ENCODE peak calls at places on chromosomes 7 and 10, in four cellular contexts. One of them, this sample, is unnamed.

GRCh38 chr10:43287056-43288007 is 20.5 kb upstream of the RASGEF1A start:
- DNase-seq in ACHN: no peak
- DNase-seq in RPMI7951: no peak
- DNase-seq in Ammon's horn: no peak
- DNase-seq in this sample: peak; percentile 64

GRCh38 chr10:23106508-23106907 is 11.1 kb downstream of the MSRB2 start:
- DNase-seq in ACHN: no peak
- DNase-seq in RPMI7951: no peak
- DNase-seq in Ammon's horn: no peak
- DNase-seq in this sample: no peak

GRCh38 chr7:110943686-110944350 is 147.1 kb upstream of the LRRN3 start:
- DNase-seq in ACHN: no peak
- DNase-seq in RPMI7951: no peak
- DNase-seq in Ammon's horn: peak; percentile 3
- DNase-seq in this sample: no peak

GRCh38 chr7:76193881-76194280 is 7.8 kb upstream of the SRRM3 start:
- DNase-seq in ACHN: no peak
- DNase-seq in RPMI7951: no peak
- DNase-seq in Ammon's horn: no peak
- DNase-seq in this sample: no peak

GRCh38 chr7:5625938-5626337 is 155.5 kb downstream of the RNF216 start:
- DNase-seq in ACHN: peak; percentile 73
- DNase-seq in RPMI7951: peak; percentile 70
- DNase-seq in Ammon's horn: no peak
- DNase-seq in this sample: peak; percentile 82

GRCh38 chr7:7414776-7415603 is 120.7 kb downstream of the COL28A1 start:
- DNase-seq in ACHN: no peak
- DNase-seq in RPMI7951: no peak
- DNase-seq in Ammon's horn: no peak
- DNase-seq in this sample: no peak

GRCh38 chr7:30563326-30563942 is 31.2 kb upstream of the GARS1 start:
- DNase-seq in ACHN: peak; percentile 39
- DNase-seq in RPMI7951: peak; percentile 97
- DNase-seq in Ammon's horn: no peak
- DNase-seq in this sample: peak; percentile 88

GRCh38 chr10:35640951-35641429 is 1.1 kb downstream of the FZD8 start:
- DNase-seq in ACHN: peak; percentile 65
- DNase-seq in RPMI7951: peak; percentile 88
- DNase-seq in Ammon's horn: peak; percentile 62
- DNase-seq in this sample: peak; percentile 88

GRCh38 chr10:5534051-5534821 is 9.5 kb downstream of the CALML3 start:
- DNase-seq in ACHN: no peak
- DNase-seq in RPMI7951: peak; percentile 83
- DNase-seq in Ammon's horn: no peak
- DNase-seq in this sample: no peak

GRCh38 chr7:50265968-50266694 is 38.4 kb upstream of the IKZF1 start:
- DNase-seq in ACHN: no peak
- DNase-seq in RPMI7951: no peak
- DNase-seq in Ammon's horn: no peak
- DNase-seq in this sample: no peak

GRCh38 chr7:41567350-41568114 is 135.4 kb downstream of the INHBA start:
- DNase-seq in ACHN: no peak
- DNase-seq in RPMI7951: peak; percentile 84
- DNase-seq in Ammon's horn: no peak
- DNase-seq in this sample: peak; percentile 50

GRCh38 chr10:104367856-104368255 is 14.2 kb downstream of the CFAP58 start:
- DNase-seq in ACHN: no peak
- DNase-seq in RPMI7951: no peak
- DNase-seq in Ammon's horn: no peak
- DNase-seq in this sample: no peak

GRCh38 chr10:35343739-35344138 is 7.4 kb downstream of the CCNY start:
- DNase-seq in ACHN: no peak
- DNase-seq in RPMI7951: no peak
- DNase-seq in Ammon's horn: no peak
- DNase-seq in this sample: no peak

GRCh38 chr10:112271982-112272381 is 11.2 kb upstream of the TECTB start:
- DNase-seq in ACHN: no peak
- DNase-seq in RPMI7951: no peak
- DNase-seq in Ammon's horn: no peak
- DNase-seq in this sample: no peak

GRCh38 chr10:60570272-60570865 is 180.7 kb upstream of the ANK3 start:
- DNase-seq in ACHN: no peak
- DNase-seq in RPMI7951: no peak
- DNase-seq in Ammon's horn: peak; percentile 66
- DNase-seq in this sample: no peak

GRCh38 chr7:114086491-114086905 is 167.7 kb upstream of the PPP1R3A start:
- DNase-seq in ACHN: peak; percentile 37
- DNase-seq in RPMI7951: no peak
- DNase-seq in Ammon's horn: no peak
- DNase-seq in this sample: peak; percentile 45

GRCh38 chr7:156368459-156368858 is 272.1 kb upstream of the RNF32 start:
- DNase-seq in ACHN: no peak
- DNase-seq in RPMI7951: no peak
- DNase-seq in Ammon's horn: no peak
- DNase-seq in this sample: no peak

GRCh38 chr7:132877578-132877977 is 204.3 kb downstream of the CHCHD3 start:
- DNase-seq in ACHN: no peak
- DNase-seq in RPMI7951: no peak
- DNase-seq in Ammon's horn: no peak
- DNase-seq in this sample: no peak

GRCh38 chr7:125984795-125985194 is 1055.2 kb upstream of the POT1 start:
- DNase-seq in ACHN: no peak
- DNase-seq in RPMI7951: no peak
- DNase-seq in Ammon's horn: no peak
- DNase-seq in this sample: no peak

GRCh38 chr7:12965767-12966166 is 278.3 kb downstream of the ARL4A start:
- DNase-seq in ACHN: no peak
- DNase-seq in RPMI7951: no peak
- DNase-seq in Ammon's horn: no peak
- DNase-seq in this sample: no peak

GRCh38 chr10:131959841-131960240 is 21.9 kb downstream of the BNIP3 start:
- DNase-seq in ACHN: no peak
- DNase-seq in RPMI7951: no peak
- DNase-seq in Ammon's horn: no peak
- DNase-seq in this sample: no peak

GRCh38 chr10:92290076-92290836 is 622 bp downstream of the CPEB3 start:
- DNase-seq in ACHN: peak; percentile 50
- DNase-seq in RPMI7951: peak; percentile 28
- DNase-seq in Ammon's horn: peak; percentile 55
- DNase-seq in this sample: peak; percentile 34

GRCh38 chr10:27719052-27719451 is 26.6 kb downstream of the MKX start:
- DNase-seq in ACHN: no peak
- DNase-seq in RPMI7951: no peak
- DNase-seq in Ammon's horn: no peak
- DNase-seq in this sample: no peak

GRCh38 chr10:1519391-1519790 is 217.9 kb downstream of the ADARB2 start:
- DNase-seq in ACHN: no peak
- DNase-seq in RPMI7951: no peak
- DNase-seq in Ammon's horn: no peak
- DNase-seq in this sample: no peak

GRCh38 chr7:32661929-32662328 is 166.6 kb downstream of the AVL9 start:
- DNase-seq in ACHN: no peak
- DNase-seq in RPMI7951: no peak
- DNase-seq in Ammon's horn: no peak
- DNase-seq in this sample: no peak

GRCh38 chr10:89664206-89664605 is 19.2 kb upstream of the PANK1 start:
- DNase-seq in ACHN: no peak
- DNase-seq in RPMI7951: no peak
- DNase-seq in Ammon's horn: no peak
- DNase-seq in this sample: no peak

GRCh38 chr10:131790021-131790420 is 110.8 kb upstream of the PPP2R2D start:
- DNase-seq in ACHN: no peak
- DNase-seq in RPMI7951: no peak
- DNase-seq in Ammon's horn: no peak
- DNase-seq in this sample: no peak

GRCh38 chr10:112000466-112000865 is 183.1 kb downstream of the GPAM start:
- DNase-seq in ACHN: no peak
- DNase-seq in RPMI7951: peak; percentile 16
- DNase-seq in Ammon's horn: no peak
- DNase-seq in this sample: no peak

GRCh38 chr10:1050145-1050544 is 1.2 kb upstream of the IDI1 start:
- DNase-seq in ACHN: no peak
- DNase-seq in RPMI7951: peak; percentile 36
- DNase-seq in Ammon's horn: no peak
- DNase-seq in this sample: no peak

GRCh38 chr10:93075369-93076221 is 1.9 kb downstream of the CYP26A1 start:
- DNase-seq in ACHN: no peak
- DNase-seq in RPMI7951: no peak
- DNase-seq in Ammon's horn: no peak
- DNase-seq in this sample: no peak

GRCh38 chr10:77616766-77617165 is 20.8 kb downstream of the KCNMA1 start:
- DNase-seq in ACHN: no peak
- DNase-seq in RPMI7951: no peak
- DNase-seq in Ammon's horn: no peak
- DNase-seq in this sample: no peak

GRCh38 chr10:20975236-20975635 is 78.1 kb upstream of the NEBL start:
- DNase-seq in ACHN: no peak
- DNase-seq in RPMI7951: no peak
- DNase-seq in Ammon's horn: peak; percentile 51
- DNase-seq in this sample: no peak

GRCh38 chr7:133294234-133294633 is 41.4 kb downstream of the EXOC4 start:
- DNase-seq in ACHN: no peak
- DNase-seq in RPMI7951: no peak
- DNase-seq in Ammon's horn: no peak
- DNase-seq in this sample: no peak

GRCh38 chr7:113202282-113202681 is 83.9 kb upstream of the SMIM30 start:
- DNase-seq in ACHN: no peak
- DNase-seq in RPMI7951: no peak
- DNase-seq in Ammon's horn: no peak
- DNase-seq in this sample: no peak

GRCh38 chr7:80552304-80552703 is 40.4 kb upstream of the GNAT3 start:
- DNase-seq in ACHN: no peak
- DNase-seq in RPMI7951: peak; percentile 35
- DNase-seq in Ammon's horn: no peak
- DNase-seq in this sample: no peak

GRCh38 chr10:3452234-3452633 is 279.7 kb upstream of the PITRM1 start:
- DNase-seq in ACHN: peak; percentile 59
- DNase-seq in RPMI7951: peak; percentile 99
- DNase-seq in Ammon's horn: no peak
- DNase-seq in this sample: peak; percentile 88

GRCh38 chr7:88243345-88243909 is 23.6 kb upstream of the SRI start:
- DNase-seq in ACHN: peak; percentile 86
- DNase-seq in RPMI7951: peak; percentile 41
- DNase-seq in Ammon's horn: peak; percentile 67
- DNase-seq in this sample: no peak

GRCh38 chr7:99362801-99363200 is 11.7 kb upstream of the ARPC1B start:
- DNase-seq in ACHN: no peak
- DNase-seq in RPMI7951: peak; percentile 70
- DNase-seq in Ammon's horn: no peak
- DNase-seq in this sample: peak; percentile 89